ENCODE peak calls at places on chromosomes 16 and 17, in four cellular contexts. H is AG04450, G is T-helper 2 cell, R is NCI-H774. U is an unnamed sample.

GRCh38 chr16:19696961-19697360 is 21.1 kb downstream of the KNOP1 start:
- DNase-seq in R (no peak), H (no peak), G (no peak), U (no peak)

GRCh38 chr17:60327122-60327869 is 64.6 kb downstream of the USP32 start:
- DNase-seq in R (peak), H (no peak), G (no peak), U (no peak)

GRCh38 chr17:20982589-20983358 is 60.0 kb downstream of the USP22 start:
- DNase-seq in G (no peak), R (no peak), H (no peak), U (no peak)

GRCh38 chr17:57294629-57295501 is 38.5 kb downstream of the MSI2 start:
- DNase-seq in R (peak), H (no peak), G (no peak), U (no peak)

GRCh38 chr17:48128411-48128810 is 20.8 kb downstream of the SNX11 start:
- DNase-seq in H (no peak), G (no peak), R (no peak), U (no peak)

GRCh38 chr17:63477471-63478440 is 895 bp downstream of the ACE start:
- DNase-seq in H (no peak), R (no peak), G (no peak), U (no peak)

GRCh38 chr17:18963126-18964017 is 11.4 kb downstream of the SLC5A10 start:
- DNase-seq in G (no peak), H (no peak), R (no peak), U (peak)

GRCh38 chr16:85845276-85845675 is 45.8 kb downstream of the COX4I1 start:
- DNase-seq in G (no peak), R (no peak), H (no peak), U (no peak)

GRCh38 chr16:27322858-27323780 is 9.3 kb downstream of the IL4R start:
- DNase-seq in H (no peak), G (no peak), R (no peak), U (no peak)

GRCh38 chr17:18226284-18226945 is 980 bp downstream of the LLGL1 start:
- DNase-seq in R (no peak), G (no peak), H (no peak), U (no peak)

GRCh38 chr16:30609002-30609927 is 924 bp downstream of the ZNF689 start:
- DNase-seq in R (peak), H (no peak), G (no peak), U (peak)

GRCh38 chr17:78669975-78670518 is 92.9 kb upstream of the DNAH17 start:
- DNase-seq in G (no peak), H (no peak), R (no peak), U (no peak)

GRCh38 chr16:29831490-29831889 is 11.2 kb downstream of the MVP start:
- DNase-seq in H (no peak), R (no peak), G (no peak), U (no peak)

GRCh38 chr16:89190150-89190958 is 10.0 kb downstream of the SLC22A31 start:
- DNase-seq in H (no peak), G (no peak), R (no peak), U (peak)

GRCh38 chr16:67552476-67552875 is 9.8 kb upstream of the CTCF start:
- DNase-seq in R (no peak), G (no peak), H (no peak), U (no peak)

GRCh38 chr17:48970224-48970623 is 1.8 kb upstream of the GIP start:
- DNase-seq in H (no peak), G (no peak), R (no peak), U (no peak)

GRCh38 chr16:19703218-19703617 is 14.8 kb downstream of the KNOP1 start:
- DNase-seq in H (no peak), G (no peak), R (no peak), U (no peak)

GRCh38 chr16:154223-155030 is 2.0 kb downstream of the HBZ start:
- DNase-seq in H (no peak), G (no peak), R (no peak), U (no peak)

GRCh38 chr17:43388198-43389021 is 10.4 kb upstream of the ARL4D start:
- DNase-seq in R (peak), H (peak), G (peak), U (peak)

GRCh38 chr16:70467608-70468007 is 13.2 kb downstream of the FCSK start:
- DNase-seq in G (no peak), R (no peak), H (no peak), U (no peak)

GRCh38 chr16:1678500-1679098 is 520 bp downstream of the JPT2 start:
- DNase-seq in H (no peak), G (peak), R (no peak), U (no peak)

GRCh38 chr16:84507011-84507982 is 2.8 kb upstream of the MEAK7 start:
- DNase-seq in H (no peak), R (no peak), G (no peak), U (peak)

GRCh38 chr16:16096161-16096857 is 127.0 kb downstream of the ABCC6 start:
- DNase-seq in R (peak), G (no peak), H (peak), U (no peak)

GRCh38 chr16:83926726-83927397 is 26.2 kb upstream of the OSGIN1 start:
- DNase-seq in R (peak), G (peak), H (peak), U (peak)

GRCh38 chr17:60916043-60916442 is 238.4 kb downstream of the BCAS3 start:
- DNase-seq in G (no peak), H (no peak), R (no peak), U (no peak)

GRCh38 chr16:69071036-69071435 is 34.4 kb upstream of the HAS3 start:
- DNase-seq in G (no peak), R (no peak), H (no peak), U (no peak)

GRCh38 chr16:19959736-19960135 is 75.1 kb upstream of the GPRC5B start:
- DNase-seq in G (no peak), R (no peak), H (no peak), U (no peak)

GRCh38 chr16:81885976-81886586 is 107.0 kb downstream of the PLCG2 start:
- DNase-seq in G (no peak), R (no peak), H (no peak), U (no peak)

GRCh38 chr17:42980274-42980765 is at the start of gene RUNDC1:
- DNase-seq in R (peak), H (peak), G (peak), U (peak)

GRCh38 chr17:4236456-4236855 is 27.3 kb downstream of the ANKFY1 start:
- DNase-seq in R (no peak), H (no peak), G (no peak), U (no peak)